ENCODE peak calls at places on chromosomes 2 and 18, in six cellular contexts. C, N, T, I, Y and D are unnamed samples. For H3K4me1, the result is how much of the 10 kb centered on the place peaks cover.

GRCh38 chr2:97673187-97673914 is 3.8 kb downstream of the C2orf92 start:
- DNase-seq in C (no peak), T (no peak), N (peak), I (no peak), Y (no peak), D (no peak)

GRCh38 chr2:97868986-97869721 is 126.6 kb downstream of the TMEM131 start:
- DNase-seq in I (peak), N (peak), T (no peak), Y (no peak), C (peak), D (peak)

GRCh38 chr18:79395761-79396404 is at the start of gene NFATC1:
- DNase-seq in N (peak), C (no peak), T (no peak), I (no peak), Y (peak), D (peak)

GRCh38 chr2:6975988-6976387 is 58.8 kb downstream of the RNF144A start:
- DNase-seq in C (peak), N (no peak), I (peak), Y (no peak), T (no peak), D (no peak)

GRCh38 chr2:71000780-71001591 is 6.3 kb upstream of the TEX261 start:
- DNase-seq in I (peak), T (no peak), Y (peak), N (peak), C (peak), D (peak)

GRCh38 chr2:37689751-37690150 is 18.3 kb upstream of the CDC42EP3 start:
- DNase-seq in T (no peak), I (no peak), N (no peak), C (no peak), Y (no peak), D (no peak)

GRCh38 chr2:70887550-70888229 is 48.0 kb upstream of the ATP6V1B1 start:
- DNase-seq in T (no peak), I (no peak), Y (peak), N (no peak), C (no peak), D (no peak)

GRCh38 chr2:43840961-43841360 is 2.2 kb downstream of the ABCG8 start:
- DNase-seq in Y (peak), I (no peak), C (no peak), N (no peak), T (no peak), D (no peak)

GRCh38 chr2:112644933-112645395 is 775 bp upstream of the SLC20A1 start:
- DNase-seq in C (no peak), I (no peak), Y (no peak), T (no peak), N (no peak), D (no peak)

GRCh38 chr2:6977095-6977777 is 60.0 kb downstream of the RNF144A start:
- DNase-seq in N (no peak), Y (no peak), C (no peak), T (no peak), I (no peak), D (no peak)

GRCh38 chr2:71682341-71682740 is 229.0 kb downstream of the DYSF start:
- DNase-seq in I (no peak), N (no peak), T (no peak), Y (no peak), C (no peak), D (no peak)

GRCh38 chr2:63192169-63192888 is 141.7 kb downstream of the OTX1 start:
- DNase-seq in I (no peak), C (peak), T (no peak), Y (no peak), N (no peak), D (no peak)

GRCh38 chr18:36419913-36420531 is 122.5 kb downstream of the FHOD3 start:
- DNase-seq in C (peak), I (peak), N (peak), T (no peak), Y (no peak), D (no peak)

GRCh38 chr2:550860-551259 is 126.3 kb downstream of the TMEM18 start:
- DNase-seq in T (no peak), C (no peak), Y (no peak), N (no peak), I (no peak), D (no peak)

GRCh38 chr2:112142525-112143078 is 4.4 kb downstream of the FBLN7 start:
- DNase-seq in I (no peak), N (no peak), C (no peak), T (no peak), Y (peak), D (no peak)

GRCh38 chr2:174337337-174338154 is 2.8 kb downstream of the SP9 start:
- DNase-seq in T (no peak), C (no peak), I (no peak), Y (peak), N (peak), D (no peak)
- H3K4me1 ChIP-seq in T (under half), C (half or more), I (under half), Y (under half), N (under half), D (under half)

GRCh38 chr2:217914078-217914477 is 88.7 kb downstream of the TNS1 start:
- DNase-seq in N (no peak), C (no peak), T (no peak), Y (no peak), I (no peak), D (no peak)
- TF ChIP-seq ZNF274 in N (no peak), C (no peak), T (no peak), Y (no peak), I (no peak), D (no peak)

GRCh38 chr2:46549159-46549902 is 70.0 kb downstream of the TMEM247 start:
- DNase-seq in T (no peak), I (no peak), Y (no peak), N (no peak), C (no peak), D (no peak)

GRCh38 chr2:46548103-46548486 is 68.7 kb downstream of the TMEM247 start:
- DNase-seq in N (no peak), T (no peak), C (no peak), Y (no peak), I (no peak), D (no peak)

GRCh38 chr2:46550686-46551404 is 71.5 kb downstream of the TMEM247 start:
- DNase-seq in N (no peak), C (no peak), Y (no peak), T (no peak), I (no peak), D (no peak)

GRCh38 chr2:46547223-46548102 is 68.1 kb downstream of the TMEM247 start:
- DNase-seq in I (no peak), Y (peak), N (no peak), T (no peak), C (peak), D (no peak)

GRCh38 chr2:46548521-46549144 is 69.3 kb downstream of the TMEM247 start:
- DNase-seq in I (no peak), N (no peak), Y (no peak), T (no peak), C (no peak), D (no peak)
- H3K4me3 ChIP-seq in I (no peak), N (no peak), Y (no peak), T (peak), C (no peak), D (no peak)

DNA sequence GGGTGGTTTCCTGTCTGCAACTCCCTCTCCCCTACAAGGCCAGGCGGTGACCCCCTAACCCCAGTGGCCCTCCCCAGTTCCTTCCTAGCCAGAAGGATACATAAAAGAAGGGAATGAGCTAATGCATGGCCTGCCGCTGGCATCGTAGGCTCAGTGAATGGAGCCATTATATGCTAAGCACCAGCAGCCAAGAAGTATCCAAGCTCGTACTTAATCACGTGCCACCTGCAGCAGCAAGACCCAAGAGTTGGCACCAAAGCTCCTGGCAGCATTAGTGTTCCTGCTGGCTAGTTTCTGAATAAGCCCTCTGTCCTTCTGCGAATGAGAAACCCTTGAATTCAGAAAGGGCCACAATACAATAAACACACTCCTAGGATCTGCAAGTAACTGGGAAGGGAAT is 4.3 kb downstream of the DBI start:
- DNase-seq in C (no peak), N (no peak), I (no peak), Y (no peak), T (no peak), D (no peak)
- H3K4me1 ChIP-seq in C (under half), N (under half), I (under half), Y (under half), T (under half), D (under half)

GRCh38 chr2:176080540-176081355 is 3.0 kb downstream of the EVX2 start:
- DNase-seq in Y (peak), I (no peak), C (no peak), N (no peak), T (no peak), D (no peak)
- TF ChIP-seq ZNF274 in Y (no peak), I (no peak), C (no peak), N (no peak), T (no peak), D (no peak)

GRCh38 chr2:165069131-165069530 is 113.8 kb upstream of the SLC38A11 start:
- DNase-seq in I (no peak), N (no peak), T (no peak), Y (no peak), C (no peak), D (no peak)

GRCh38 chr2:165064743-165065142 is 109.4 kb upstream of the SLC38A11 start:
- DNase-seq in T (no peak), N (no peak), C (no peak), Y (no peak), I (no peak), D (no peak)

GRCh38 chr2:165070089-165070488 is 114.8 kb upstream of the SLC38A11 start:
- DNase-seq in C (no peak), I (no peak), N (no peak), T (no peak), Y (no peak), D (peak)

DNA sequence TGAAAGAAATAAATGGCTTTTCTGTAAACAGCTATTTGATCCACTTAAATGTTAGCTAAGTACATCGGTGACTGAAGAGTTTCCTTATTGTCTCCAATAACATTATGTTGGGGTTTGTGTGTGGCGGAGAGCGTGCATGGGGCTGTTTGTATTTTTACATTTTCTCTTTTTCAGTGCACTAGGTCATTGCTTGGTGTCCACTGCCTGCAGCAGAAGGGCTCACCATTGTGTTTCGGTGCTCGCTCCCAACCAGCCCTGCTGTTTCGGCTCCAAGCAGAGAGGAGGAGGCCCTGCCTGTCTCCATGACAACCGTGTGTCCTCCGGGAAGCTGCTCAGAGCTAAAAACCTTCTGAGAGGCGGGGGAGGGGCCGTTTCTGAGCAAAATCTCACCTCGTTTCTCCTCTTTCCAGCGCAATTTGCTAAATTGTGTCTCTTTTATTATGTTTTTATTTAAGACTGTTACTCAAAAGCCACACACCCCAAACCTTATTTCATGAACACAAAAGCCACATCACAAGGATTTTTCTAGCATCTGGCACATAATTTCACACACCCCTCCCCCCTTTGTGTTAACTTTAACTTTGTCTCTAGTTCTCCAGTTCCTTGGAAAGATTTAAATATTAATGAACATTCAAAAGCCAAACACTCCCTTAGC is 112.8 kb upstream of the SLC38A11 start:
- DNase-seq in T (no peak), C (no peak), I (no peak), Y (peak), N (peak), D (peak)
- H3K4me3 ChIP-seq in T (no peak), C (no peak), I (no peak), Y (peak), N (no peak), D (no peak)

DNA sequence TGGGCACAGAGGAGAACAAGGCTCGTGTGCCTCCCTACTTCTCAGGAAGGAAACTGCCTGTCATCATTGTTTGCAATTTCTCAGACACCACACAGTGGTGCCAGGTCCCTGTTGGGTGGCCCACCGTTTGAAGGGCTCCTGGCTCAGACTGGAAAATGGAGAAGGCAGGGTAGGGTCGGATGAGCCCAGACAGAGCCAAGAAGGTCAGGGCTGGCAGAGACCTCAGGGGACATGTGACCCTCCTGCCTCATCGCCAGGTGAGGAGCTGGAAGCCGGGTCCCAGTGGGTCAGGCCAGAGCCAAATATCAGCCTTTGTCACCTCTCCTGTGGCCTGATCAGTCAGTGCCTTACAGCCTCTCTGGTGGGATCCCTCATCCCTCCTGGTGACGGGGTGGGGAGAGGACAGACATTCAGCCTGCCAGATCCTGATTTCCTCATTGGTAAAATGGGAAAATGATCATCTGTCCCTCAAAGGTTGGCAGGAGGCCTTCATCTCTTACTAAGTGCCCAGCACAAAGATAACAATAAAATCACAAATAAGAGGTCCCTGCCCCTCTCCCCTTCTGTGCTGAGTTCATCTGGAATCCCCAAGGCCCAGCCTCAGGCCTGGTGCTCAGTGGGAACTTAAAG is 117.6 kb downstream of the CAPN13 start:
- DNase-seq in N (no peak), I (no peak), Y (peak), T (no peak), C (no peak), D (no peak)
- H3K4me1 ChIP-seq in N (under half), I (under half), Y (under half), T (under half), C (under half), D (under half)